ENCODE peak calls at places on chromosomes 2 and 18, in five cellular contexts. T is CD8-positive, alpha-beta memory T cell; E is OCI-LY7; X is A549; F is CD4-positive, alpha-beta memory T cell. H is an unnamed sample.

GRCh38 chr2:46481541-46482193 is 2.3 kb downstream of the TMEM247 start:
- DNase-seq in T (no peak), E (no peak), X (peak; percentile 35), F (no peak), H (no peak)

GRCh38 chr2:65057391-65058052 is 1.3 kb downstream of the CEP68 start:
- DNase-seq in T (peak; percentile 86), E (peak; percentile 46), X (no peak), F (peak; percentile 87), H (peak; percentile 92)

GRCh38 chr2:10410716-10411437 is 37.2 kb downstream of the ODC1 start:
- DNase-seq in T (no peak), E (peak; percentile 21), X (no peak), F (no peak), H (no peak)

GRCh38 chr2:31729442-31730092 is 148.8 kb upstream of the SRD5A2 start:
- DNase-seq in T (no peak), E (peak; percentile 43), X (peak; percentile 13), F (no peak), H (no peak)

GRCh38 chr2:62478093-62478580 is 27.9 kb downstream of the TMEM17 start:
- DNase-seq in T (no peak), E (peak; percentile 24), X (no peak), F (no peak), H (no peak)

GRCh38 chr2:126895336-126895735 is 3.4 kb upstream of the TEX51 start:
- DNase-seq in T (no peak), E (no peak), X (no peak), F (no peak), H (no peak)

GRCh38 chr2:89784960-89785359 is 1093.5 kb downstream of the RPIA start:
- DNase-seq in T (no peak), E (no peak), X (no peak), F (no peak), H (no peak)

GRCh38 chr2:96906719-96907404 is 37.0 kb upstream of the SEMA4C start:
- DNase-seq in T (no peak), E (no peak), X (no peak), F (no peak), H (no peak)

GRCh38 chr18:58586886-58587285 is 42.0 kb downstream of the ALPK2 start:
- DNase-seq in T (no peak), E (no peak), X (no peak), F (no peak), H (no peak)

GRCh38 chr2:238243496-238244076 is 3.7 kb upstream of the HES6 start:
- DNase-seq in T (no peak), E (no peak), X (no peak), F (no peak), H (no peak)

GRCh38 chr2:99708231-99708630 is 218.4 kb upstream of the REV1 start:
- DNase-seq in T (no peak), E (peak; percentile 31), X (no peak), F (no peak), H (no peak)

GRCh38 chr18:23545247-23545789 is 41.0 kb downstream of the NPC1 start:
- DNase-seq in T (no peak), E (no peak), X (no peak), F (no peak), H (no peak)

GRCh38 chr2:45612741-45613140 is 1.7 kb upstream of the SRBD1 start:
- DNase-seq in T (no peak), E (no peak), X (no peak), F (no peak), H (no peak)

GRCh38 chr2:109217362-109218086 is 88.5 kb downstream of the SH3RF3 start:
- DNase-seq in T (peak; percentile 24), E (no peak), X (no peak), F (peak; percentile 36), H (no peak)

GRCh38 chr18:13287372-13287771 is 68.8 kb downstream of the LDLRAD4 start:
- DNase-seq in T (no peak), E (no peak), X (no peak), F (no peak), H (no peak)

DNA sequence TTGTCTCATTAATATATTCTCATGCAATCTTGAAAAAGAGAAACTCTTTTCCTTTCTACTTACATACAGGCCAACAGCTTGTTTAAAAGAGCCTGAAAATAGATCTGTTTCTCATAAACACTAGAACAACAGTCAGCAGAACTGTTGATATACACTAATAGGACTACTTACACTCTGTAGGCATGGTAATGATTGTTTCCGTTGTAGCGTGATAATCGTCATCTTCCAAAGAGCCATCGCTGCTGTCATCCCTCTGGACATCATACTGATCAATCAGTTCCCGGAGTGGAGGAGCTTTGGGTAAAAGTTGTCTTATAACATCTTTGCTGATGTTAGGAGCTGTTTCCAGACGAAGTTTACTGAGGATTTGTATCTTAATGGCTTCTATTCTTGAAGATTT is 476 bp downstream of the MSTN start:
- DNase-seq in T (no peak), E (no peak), X (no peak), F (no peak), H (no peak)
- H3K4me3 ChIP-seq in T (no peak overlapping the region), E (no peak overlapping the region), X (no peak overlapping the region), F (no peak overlapping the region), H (no peak overlapping the region)

DNA sequence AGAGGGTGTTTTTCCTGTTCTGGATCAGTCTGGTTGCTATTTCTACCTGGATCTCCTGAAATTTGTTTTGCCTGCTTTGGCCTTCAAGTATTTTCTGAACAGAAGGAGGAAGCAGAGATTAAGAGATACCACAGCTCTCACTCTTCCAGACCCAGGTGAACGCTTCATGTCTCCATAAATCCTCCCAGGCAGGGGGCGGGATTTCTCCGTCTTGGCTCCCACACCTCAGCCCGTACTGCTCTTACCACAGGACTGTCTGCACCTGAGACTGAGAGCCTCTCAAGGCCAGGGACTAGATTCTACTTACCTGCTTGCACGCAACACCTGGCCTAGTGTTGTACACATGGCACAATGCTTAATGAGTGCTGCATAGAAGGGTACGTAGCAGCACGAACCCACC is 59.9 kb upstream of the LRPPRC start:
- DNase-seq in T (no peak), E (no peak), X (no peak), F (no peak), H (no peak)
- H3K27ac ChIP-seq in T (no peak overlapping the region), E (no peak overlapping the region), X (no peak overlapping the region), F (no peak overlapping the region), H (no peak overlapping the region)

GRCh38 chr2:104873689-104874054 is 19.8 kb downstream of the POU3F3 start:
- DNase-seq in T (no peak), E (no peak), X (no peak), F (no peak), H (no peak)
- H3K4me3 ChIP-seq in T (no peak overlapping the region), E (peak overlapping the region; percentile 68), X (peak overlapping the region; percentile 70), F (no peak overlapping the region), H (no peak overlapping the region)

GRCh38 chr2:71922501-71923142 is 225.0 kb downstream of the CYP26B1 start:
- DNase-seq in T (no peak), E (no peak), X (no peak), F (no peak), H (no peak)

GRCh38 chr2:71923887-71924533 is 223.7 kb downstream of the CYP26B1 start:
- DNase-seq in T (peak; percentile 28), E (peak; percentile 69), X (peak; percentile 77), F (peak; percentile 46), H (peak; percentile 59)

GRCh38 chr2:71925268-71926097 is 222.2 kb downstream of the CYP26B1 start:
- DNase-seq in T (no peak), E (no peak), X (no peak), F (no peak), H (no peak)

GRCh38 chr2:71922091-71922490 is 225.6 kb downstream of the CYP26B1 start:
- DNase-seq in T (no peak), E (no peak), X (no peak), F (no peak), H (no peak)

GRCh38 chr2:71923143-71923525 is 224.5 kb downstream of the CYP26B1 start:
- DNase-seq in T (no peak), E (no peak), X (no peak), F (no peak), H (no peak)
- H3K27ac ChIP-seq in T (no peak overlapping the region), E (no peak overlapping the region), X (no peak overlapping the region), F (no peak overlapping the region), H (no peak overlapping the region)

DNA sequence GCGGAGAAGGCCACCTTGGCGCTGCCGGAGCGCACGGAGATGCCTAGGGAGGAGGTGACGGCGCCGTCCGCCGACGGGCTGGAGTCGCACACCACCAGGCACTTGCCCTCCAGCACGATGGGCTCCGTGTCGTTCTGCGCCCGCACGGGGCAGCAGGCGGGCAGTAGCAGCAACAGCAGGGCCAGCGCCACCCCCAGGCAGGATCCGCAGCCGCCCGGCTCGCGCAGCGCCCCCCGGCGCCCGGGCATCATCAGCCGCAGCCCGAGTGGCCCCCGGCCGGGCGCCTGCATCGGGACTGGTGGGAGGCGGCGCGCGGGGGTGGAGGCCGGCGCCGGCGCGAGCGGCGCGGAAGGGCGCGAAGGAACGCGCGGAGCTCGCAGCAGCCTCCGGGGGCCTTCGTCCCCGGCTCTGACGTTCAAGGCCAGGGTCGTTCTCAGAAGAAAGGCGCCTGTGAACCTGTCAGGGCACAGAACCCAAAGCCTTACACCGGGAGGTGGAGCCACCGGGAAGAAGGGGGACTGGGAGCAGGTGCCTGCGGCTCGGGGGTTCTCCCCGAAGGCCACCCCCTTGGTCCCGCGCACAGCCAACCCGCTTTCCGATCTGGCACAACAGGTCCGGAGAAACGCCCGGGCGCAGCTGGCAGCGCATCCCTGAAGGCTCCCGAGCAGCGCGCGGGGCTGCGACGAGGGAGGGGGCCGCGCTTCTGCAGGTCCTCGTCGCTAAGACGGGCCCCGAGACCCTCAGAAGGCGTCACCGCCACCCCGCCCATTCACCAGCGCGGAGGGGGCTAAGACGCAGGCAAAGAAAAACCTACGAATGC is 2.1 kb downstream of the CBLN2 start:
- DNase-seq in T (no peak), E (no peak), X (no peak), F (no peak), H (no peak)
- H3K4me3 ChIP-seq in T (no peak overlapping the region), E (no peak overlapping the region), X (no peak overlapping the region), F (no peak overlapping the region), H (no peak overlapping the region)

DNA sequence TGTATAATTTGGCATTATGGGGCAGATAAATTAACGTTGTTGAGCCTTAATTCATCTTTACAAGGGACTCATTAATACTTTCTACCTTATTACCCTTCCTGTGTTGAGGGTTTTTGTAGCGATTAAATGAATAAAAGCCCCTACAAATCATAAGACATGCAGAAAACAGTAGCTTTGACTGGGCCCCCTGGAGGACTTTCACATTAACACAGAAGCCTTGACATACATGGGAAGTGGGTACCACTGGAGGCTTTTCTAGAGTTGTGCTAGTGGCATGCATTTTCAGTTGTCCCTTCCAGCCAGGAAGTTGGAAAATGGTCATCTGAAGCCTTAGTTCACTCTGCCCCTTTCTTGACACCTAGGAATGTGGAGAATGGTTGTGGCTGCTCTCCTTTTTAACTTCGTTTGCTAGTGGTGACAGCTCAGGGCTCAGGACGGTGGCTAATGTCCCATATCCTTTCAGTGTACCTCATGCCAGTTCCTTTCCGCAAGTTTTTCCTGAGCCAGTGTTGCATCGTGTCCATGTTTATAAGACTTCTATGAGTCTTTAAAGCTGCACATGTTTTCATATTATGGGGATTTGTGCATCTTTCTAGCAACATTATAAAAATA is 30.3 kb downstream of the MTA3 start:
- DNase-seq in T (no peak), E (peak; percentile 68), X (no peak), F (no peak), H (no peak)
- H3K27ac ChIP-seq in T (no peak overlapping the region), E (peak overlapping the region; percentile 82), X (no peak overlapping the region), F (no peak overlapping the region), H (no peak overlapping the region)

GRCh38 chr2:208269091-208269490 is 3.0 kb downstream of the PIKFYVE start:
- DNase-seq in T (no peak), E (peak; percentile 18), X (peak; percentile 14), F (no peak), H (no peak)
- H3K4me3 ChIP-seq in T (no peak overlapping the region), E (no peak overlapping the region), X (no peak overlapping the region), F (no peak overlapping the region), H (peak overlapping the region; percentile 23)

DNA sequence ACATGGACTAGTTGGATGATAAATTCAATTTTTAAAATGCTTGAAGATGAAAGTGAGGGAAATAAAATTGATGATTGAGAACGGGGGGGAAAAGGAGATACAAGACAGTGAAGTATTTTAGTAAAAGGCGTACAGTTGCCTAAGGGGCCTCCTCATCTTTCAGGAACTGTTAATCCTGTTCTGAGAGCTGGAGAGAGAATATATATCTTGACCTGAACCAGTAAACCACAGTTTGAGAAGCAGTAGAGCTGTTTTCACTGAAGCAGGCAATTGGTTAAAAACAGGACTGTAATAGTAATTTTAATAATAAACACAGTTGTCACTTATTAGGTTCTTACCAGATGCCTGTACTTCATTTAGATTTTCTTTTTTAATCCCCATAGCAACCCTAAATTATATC is 137.5 kb downstream of the MAP3K20 start:
- DNase-seq in T (no peak), E (no peak), X (no peak), F (no peak), H (no peak)
- H3K27ac ChIP-seq in T (no peak overlapping the region), E (no peak overlapping the region), X (no peak overlapping the region), F (no peak overlapping the region), H (no peak overlapping the region)